ENCODE peak calls at places on chromosomes 4 and X, in five cellular contexts. D is fibroblast of lung, P is M059J, M is heart left ventricle, K is AG10803. J is an unnamed sample.

GRCh38 chrX:122187065-122187464 is 997.0 kb upstream of the GRIA3 start:
- DNase-seq in D (no peak), P (no peak), M (no peak), K (no peak), J (no peak)

GRCh38 chrX:70444326-70445196 is at the start of gene DLG3:
- DNase-seq in D (peak), P (peak), M (no peak), K (peak), J (no peak)

GRCh38 chr4:84803720-84804119 is 162.8 kb downstream of the WDFY3 start:
- DNase-seq in D (peak), P (peak), M (no peak), K (peak), J (no peak)

GRCh38 chr4:120144634-120145033 is 78.0 kb upstream of the MAD2L1 start:
- DNase-seq in D (no peak), P (no peak), M (no peak), K (no peak), J (no peak)

GRCh38 chrX:7244400-7244799 is 96.4 kb upstream of the PUDP start:
- DNase-seq in D (no peak), P (no peak), M (no peak), K (no peak), J (no peak)

GRCh38 chrX:55169782-55170181 is 50.4 kb upstream of the PAGE5 start:
- DNase-seq in D (no peak), P (no peak), M (no peak), K (no peak), J (no peak)

GRCh38 chrX:17836830-17837229 is 24.3 kb downstream of the RAI2 start:
- DNase-seq in D (no peak), P (no peak), M (no peak), K (no peak), J (no peak)

GRCh38 chrX:15566244-15566643 is 34.5 kb downstream of the ACE2 start:
- DNase-seq in D (no peak), P (peak), M (no peak), K (no peak), J (no peak)

GRCh38 chr4:83535520-83535944 is 376 bp upstream of the GPAT3 start:
- DNase-seq in D (peak), P (peak), M (peak), K (peak), J (no peak)

GRCh38 chrX:24360272-24360671 is at the start of gene SUPT20HL1:
- DNase-seq in D (no peak), P (no peak), M (no peak), K (no peak), J (no peak)

GRCh38 chr4:103375278-103375677 is 177.1 kb upstream of the CENPE start:
- DNase-seq in D (peak), P (peak), M (no peak), K (peak), J (peak)

GRCh38 chr4:67288964-67289363 is 256.3 kb downstream of the CENPC start:
- DNase-seq in D (peak), P (peak), M (no peak), K (no peak), J (no peak)

GRCh38 chr4:69708211-69708610 is 52.2 kb downstream of the SULT1B1 start:
- DNase-seq in D (peak), P (no peak), M (no peak), K (peak), J (no peak)

GRCh38 chr4:87560802-87561201 is 31.6 kb upstream of the SPARCL1 start:
- DNase-seq in D (no peak), P (no peak), M (no peak), K (no peak), J (no peak)

GRCh38 chr4:100079264-100079663 is 111.0 kb downstream of the DDIT4L start:
- DNase-seq in D (no peak), P (no peak), M (no peak), K (no peak), J (no peak)

GRCh38 chr4:142416121-142416520 is 430.0 kb downstream of the INPP4B start:
- DNase-seq in D (peak), P (peak), M (no peak), K (peak), J (no peak)

GRCh38 chr4:37770016-37770415 is 56.5 kb upstream of the PGM2 start:
- DNase-seq in D (peak), P (peak), M (no peak), K (peak), J (peak)

GRCh38 chrX:3711331-3711917 is 2.0 kb downstream of the PRKX start:
- DNase-seq in D (no peak), P (no peak), M (peak), K (no peak), J (no peak)

GRCh38 chr4:169362607-169363006 is 91.9 kb upstream of the SH3RF1 start:
- DNase-seq in D (no peak), P (no peak), M (no peak), K (no peak), J (no peak)

GRCh38 chr4:10121568-10122097 is 5.0 kb upstream of the WDR1 start:
- DNase-seq in D (no peak), P (no peak), M (no peak), K (no peak), J (no peak)

GRCh38 chr4:53118676-53119075 is 247.2 kb downstream of the SCFD2 start:
- DNase-seq in D (no peak), P (no peak), M (no peak), K (no peak), J (no peak)

GRCh38 chrX:2397648-2398340 is 103.0 kb downstream of the DHRSX start:
- DNase-seq in D (peak), P (peak), M (no peak), K (peak), J (peak)

GRCh38 chr4:182600093-182600492 is 317.1 kb downstream of the DCTD start:
- DNase-seq in D (peak), P (no peak), M (no peak), K (peak), J (no peak)

GRCh38 chr4:171308661-171309060 is 504.5 kb upstream of the GALNTL6 start:
- DNase-seq in D (no peak), P (no peak), M (no peak), K (no peak), J (no peak)

GRCh38 chr4:93217423-93217822 is 611.1 kb upstream of the ATOH1 start:
- DNase-seq in D (no peak), P (no peak), M (no peak), K (no peak), J (no peak)

GRCh38 chr4:102612824-102613366 is 111.7 kb downstream of the NFKB1 start:
- DNase-seq in D (no peak), P (no peak), M (no peak), K (no peak), J (no peak)

GRCh38 chr4:110271986-110272385 is 73.6 kb upstream of the ELOVL6 start:
- DNase-seq in D (peak), P (no peak), M (no peak), K (no peak), J (no peak)

GRCh38 chr4:157898836-157899605 is 273.8 kb downstream of the GASK1B start:
- DNase-seq in D (peak), P (peak), M (no peak), K (no peak), J (no peak)

GRCh38 chrX:119870626-119871131 is 854 bp downstream of the RNF113A start:
- DNase-seq in D (peak), P (peak), M (no peak), K (peak), J (no peak)